ENCODE peak calls at places on chromosomes 2 and 18, in five cellular contexts. H is activated CD4-positive, alpha-beta T cell treated with anti-CD3 and anti-CD28 coated beads for 48 hours; W is T-cell; N is lung microvascular endothelial cell; R is left cardiac atrium. M is an unnamed sample.

GRCh38 chr2:20823917-20824316 is 1.0 kb upstream of the LDAH start:
- DNase-seq in H (no peak), W (no peak), N (no peak), R (no peak), M (no peak)

GRCh38 chr2:118618279-118618678 is 229.2 kb downstream of the EN1 start:
- DNase-seq in H (no peak), W (no peak), N (no peak), R (no peak), M (no peak)

GRCh38 chr2:241950878-241951331 is 81.4 kb downstream of the RTP5 start:
- DNase-seq in H (peak; percentile 77), W (peak; percentile 52), N (peak; percentile 71), R (peak; percentile 77), M (peak; percentile 48)

GRCh38 chr18:27685807-27686412 is 491.0 kb downstream of the CDH2 start:
- DNase-seq in H (no peak), W (no peak), N (peak; percentile 18), R (no peak), M (no peak)

GRCh38 chr2:231017250-231017636 is 20.1 kb upstream of the C2orf72 start:
- DNase-seq in H (peak; percentile 26), W (no peak), N (no peak), R (no peak), M (no peak)

GRCh38 chr2:96499061-96499960 is 5.8 kb downstream of the NEURL3 start:
- DNase-seq in H (no peak), W (no peak), N (no peak), R (no peak), M (no peak)

GRCh38 chr2:181152221-181152620 is 171.8 kb downstream of the UBE2E3 start:
- DNase-seq in H (no peak), W (no peak), N (no peak), R (no peak), M (no peak)

GRCh38 chr2:98868548-98869271 is 67.3 kb downstream of the CRACDL start:
- DNase-seq in H (no peak), W (no peak), N (no peak), R (no peak), M (no peak)

GRCh38 chr2:127574656-127575055 is 39.2 kb downstream of the MYO7B start:
- DNase-seq in H (no peak), W (no peak), N (no peak), R (no peak), M (no peak)

GRCh38 chr18:10768221-10768620 is 242.4 kb downstream of the NAPG start:
- DNase-seq in H (no peak), W (no peak), N (no peak), R (no peak), M (no peak)

GRCh38 chr2:163600801-163601200 is 135.0 kb downstream of the FIGN start:
- DNase-seq in H (no peak), W (no peak), N (no peak), R (no peak), M (no peak)

GRCh38 chr2:11778923-11779757 is 32.7 kb downstream of the LPIN1 start:
- DNase-seq in H (peak; percentile 93), W (peak; percentile 87), N (peak; percentile 81), R (peak; percentile 86), M (peak; percentile 85)

GRCh38 chr2:234904785-234905184 is 47.0 kb upstream of the SH3BP4 start:
- DNase-seq in H (no peak), W (no peak), N (no peak), R (no peak), M (no peak)

GRCh38 chr2:98468621-98469236 is 24.1 kb downstream of the INPP4A start:
- DNase-seq in H (peak; percentile 74), W (no peak), N (no peak), R (no peak), M (peak; percentile 71)

GRCh38 chr2:62144689-62145477 is 51.0 kb upstream of the B3GNT2 start:
- DNase-seq in H (no peak), W (no peak), N (no peak), R (no peak), M (no peak)

GRCh38 chr2:196849895-196850294 is 40.7 kb upstream of the C2orf66 start:
- DNase-seq in H (no peak), W (no peak), N (peak; percentile 52), R (no peak), M (no peak)

GRCh38 chr2:238966274-238966937 is 118.5 kb downstream of the TWIST2 start:
- DNase-seq in H (no peak), W (no peak), N (no peak), R (no peak), M (no peak)

GRCh38 chr2:10720983-10721343 is 467 bp upstream of the ATP6V1C2 start:
- DNase-seq in H (no peak), W (no peak), N (no peak), R (no peak), M (peak; percentile 3)

GRCh38 chr2:235116885-235117492 is 165.2 kb downstream of the SH3BP4 start:
- DNase-seq in H (no peak), W (no peak), N (peak; percentile 55), R (no peak), M (no peak)

GRCh38 chr18:2846638-2847340 is at the start of gene EMILIN2:
- DNase-seq in H (peak; percentile 68), W (peak; percentile 35), N (peak; percentile 3), R (peak; percentile 78), M (peak; percentile 43)

GRCh38 chr2:78029392-78029995 is 507.3 kb upstream of the LRRTM4 start:
- DNase-seq in H (no peak), W (no peak), N (no peak), R (no peak), M (no peak)

GRCh38 chr18:49238433-49239042 is 221.9 kb downstream of the DYM start:
- DNase-seq in H (peak; percentile 27), W (no peak), N (peak; percentile 61), R (no peak), M (no peak)

GRCh38 chr2:238650536-238650935 is 197.3 kb upstream of the TWIST2 start:
- DNase-seq in H (no peak), W (no peak), N (no peak), R (no peak), M (no peak)

GRCh38 chr18:46416706-46417638 is 240.0 kb downstream of the LOXHD1 start:
- DNase-seq in H (peak; percentile 14), W (no peak), N (no peak), R (no peak), M (no peak)

GRCh38 chr18:65039578-65039977 is 711.2 kb upstream of the CDH7 start:
- DNase-seq in H (no peak), W (no peak), N (no peak), R (no peak), M (no peak)

GRCh38 chr2:236545814-236546480 is 23.7 kb upstream of the ACKR3 start:
- DNase-seq in H (no peak), W (peak; percentile 20), N (no peak), R (no peak), M (no peak)

GRCh38 chr2:85433511-85434089 is 15.1 kb downstream of the SH2D6 start:
- DNase-seq in H (no peak), W (no peak), N (peak; percentile 8), R (peak; percentile 87), M (no peak)

M was measured in activated naive CD8-positive, alpha-beta T cell treated with anti-CD3 and anti-CD28 coated beads for 36 hours.